ENCODE peak calls at places on chromosomes 7 and 10, in five cellular contexts. One of them, this sample, is unnamed.

GRCh38 chr10:32110790-32111189 is 54.6 kb upstream of the KIF5B start:
- DNase-seq in cardiac muscle cell: no peak
- DNase-seq in B cell: no peak
- DNase-seq in NB4: no peak
- DNase-seq in retinal pigment epithelial cell: no peak
- DNase-seq in this sample: no peak

GRCh38 chr7:134691820-134692705 is 45.4 kb downstream of the BPGM start:
- DNase-seq in cardiac muscle cell: no peak
- DNase-seq in NB4: no peak
- DNase-seq in B cell: no peak
- DNase-seq in retinal pigment epithelial cell: no peak
- DNase-seq in this sample: no peak

GRCh38 chr7:116258734-116259133 is 48.4 kb downstream of the TES start:
- DNase-seq in NB4: peak; percentile 59
- DNase-seq in B cell: no peak
- DNase-seq in retinal pigment epithelial cell: no peak
- DNase-seq in cardiac muscle cell: peak; percentile 54
- DNase-seq in this sample: peak; percentile 16

GRCh38 chr10:34638405-34639054 is 176.6 kb downstream of the PARD3 start:
- DNase-seq in retinal pigment epithelial cell: peak; percentile 40
- DNase-seq in B cell: peak; percentile 21
- DNase-seq in NB4: peak; percentile 73
- DNase-seq in cardiac muscle cell: peak; percentile 71
- DNase-seq in this sample: peak; percentile 35

GRCh38 chr7:114663502-114663901 is 248.9 kb downstream of the FOXP2 start:
- DNase-seq in cardiac muscle cell: peak; percentile 54
- DNase-seq in retinal pigment epithelial cell: no peak
- DNase-seq in B cell: no peak
- DNase-seq in NB4: peak; percentile 34
- DNase-seq in this sample: peak; percentile 54

GRCh38 chr10:45456822-45457221 is 82.8 kb downstream of the ALOX5 start:
- DNase-seq in B cell: no peak
- DNase-seq in cardiac muscle cell: no peak
- DNase-seq in NB4: no peak
- DNase-seq in retinal pigment epithelial cell: no peak
- DNase-seq in this sample: no peak

GRCh38 chr7:77760809-77761453 is 37.3 kb downstream of the TMEM60 start:
- DNase-seq in NB4: no peak
- DNase-seq in B cell: no peak
- DNase-seq in retinal pigment epithelial cell: no peak
- DNase-seq in cardiac muscle cell: no peak
- DNase-seq in this sample: no peak

GRCh38 chr10:3803884-3804741 is 19.1 kb upstream of the KLF6 start:
- DNase-seq in retinal pigment epithelial cell: no peak
- DNase-seq in B cell: no peak
- DNase-seq in NB4: peak; percentile 74
- DNase-seq in cardiac muscle cell: no peak
- DNase-seq in this sample: no peak

GRCh38 chr7:74051629-74052410 is 23.8 kb downstream of the ELN start:
- DNase-seq in retinal pigment epithelial cell: no peak
- DNase-seq in cardiac muscle cell: peak; percentile 34
- DNase-seq in B cell: no peak
- DNase-seq in NB4: peak; percentile 67
- DNase-seq in this sample: no peak

GRCh38 chr7:151796871-151797270 is 80.0 kb downstream of the PRKAG2 start:
- DNase-seq in cardiac muscle cell: no peak
- DNase-seq in retinal pigment epithelial cell: no peak
- DNase-seq in NB4: no peak
- DNase-seq in B cell: no peak
- DNase-seq in this sample: no peak

GRCh38 chr7:100720320-100720644 is at the start of gene EPO:
- DNase-seq in NB4: no peak
- DNase-seq in retinal pigment epithelial cell: no peak
- DNase-seq in cardiac muscle cell: peak; percentile 12
- DNase-seq in B cell: peak; percentile 55
- DNase-seq in this sample: no peak